ENCODE peak calls at places on chromosome 9, in seven cellular contexts. X is HTR-8/SVneo, L is GM06990, E is M059J, J is GM19239, P is uterus, V is NCI-H2107. M is an unnamed sample.

GRCh38 chr9:130193531-130194405 is 21.6 kb downstream of the NCS1 start:
- DNase-seq in X (no peak), L (no peak), E (no peak), J (no peak), P (no peak), V (no peak), M (no peak)

GRCh38 chr9:88733651-88734470 is 198.9 kb downstream of the NXNL2 start:
- DNase-seq in X (no peak), L (no peak), E (peak; percentile 73), J (no peak), P (no peak), V (no peak), M (no peak)

GRCh38 chr9:120567874-120568273 is 12.1 kb downstream of the CDK5RAP2 start:
- DNase-seq in X (no peak), L (no peak), E (no peak), J (no peak), P (no peak), V (no peak), M (no peak)

GRCh38 chr9:113879318-113879717 is 3.2 kb downstream of the ZNF618 start:
- DNase-seq in X (no peak), L (no peak), E (peak; percentile 49), J (no peak), P (peak; percentile 48), V (no peak), M (no peak)

GRCh38 chr9:88173378-88173999 is 35.2 kb upstream of the SPATA31C2 start:
- DNase-seq in X (peak; percentile 51), L (peak; percentile 14), E (peak; percentile 82), J (no peak), P (no peak), V (no peak), M (peak; percentile 28)

GRCh38 chr9:89817186-89817960 is 212.6 kb downstream of the GADD45G start:
- DNase-seq in X (no peak), L (no peak), E (no peak), J (no peak), P (peak; percentile 38), V (no peak), M (no peak)

GRCh38 chr9:94772654-94773303 is 46.3 kb downstream of the AOPEP start:
- DNase-seq in X (no peak), L (no peak), E (peak; percentile 88), J (no peak), P (no peak), V (peak; percentile 32), M (no peak)

GRCh38 chr9:111715471-111715870 is 54.1 kb downstream of the GNG10 start:
- DNase-seq in X (no peak), L (no peak), E (no peak), J (no peak), P (no peak), V (no peak), M (no peak)

GRCh38 chr9:15813076-15813475 is 260.2 kb downstream of the CCDC171 start:
- DNase-seq in X (no peak), L (no peak), E (no peak), J (no peak), P (no peak), V (no peak), M (no peak)

GRCh38 chr9:130893250-130894101 is 3.1 kb downstream of the QRFP start:
- DNase-seq in X (peak; percentile 13), L (no peak), E (no peak), J (no peak), P (no peak), V (no peak), M (no peak)

GRCh38 chr9:85487872-85488271 is 253.9 kb downstream of the AGTPBP1 start:
- DNase-seq in X (no peak), L (no peak), E (no peak), J (no peak), P (no peak), V (no peak), M (no peak)

GRCh38 chr9:20693068-20693467 is 9.0 kb downstream of the FOCAD start:
- DNase-seq in X (no peak), L (no peak), E (no peak), J (no peak), P (no peak), V (no peak), M (no peak)

GRCh38 chr9:112647596-112647995 is 70.3 kb downstream of the INIP start:
- DNase-seq in X (peak; percentile 10), L (no peak), E (peak; percentile 60), J (no peak), P (no peak), V (no peak), M (no peak)

GRCh38 chr9:108443741-108444140 is 412.0 kb downstream of the ACTL7B start:
- DNase-seq in X (peak; percentile 22), L (no peak), E (peak; percentile 82), J (no peak), P (no peak), V (no peak), M (no peak)

GRCh38 chr9:124349675-124350484 is 65.4 kb downstream of the PSMB7 start:
- DNase-seq in X (no peak), L (peak; percentile 22), E (no peak), J (no peak), P (no peak), V (no peak), M (no peak)

GRCh38 chr9:69171049-69171448 is 3.0 kb upstream of the TJP2 start:
- DNase-seq in X (peak; percentile 32), L (no peak), E (peak; percentile 87), J (no peak), P (no peak), V (no peak), M (no peak)

GRCh38 chr9:75083188-75083976 is 4.6 kb downstream of the NMRK1 start:
- DNase-seq in X (no peak), L (no peak), E (no peak), J (no peak), P (no peak), V (no peak), M (no peak)

GRCh38 chr9:73824671-73825070 is 672.5 kb upstream of the RORB start:
- DNase-seq in X (no peak), L (no peak), E (no peak), J (no peak), P (no peak), V (no peak), M (no peak)

GRCh38 chr9:89923961-89924504 is 319.2 kb downstream of the GADD45G start:
- DNase-seq in X (no peak), L (no peak), E (peak; percentile 74), J (no peak), P (no peak), V (no peak), M (peak; percentile 23)

GRCh38 chr9:16106211-16106610 is 553.4 kb downstream of the CCDC171 start:
- DNase-seq in X (no peak), L (no peak), E (no peak), J (no peak), P (no peak), V (no peak), M (no peak)

GRCh38 chr9:112112519-112112918 is 62.6 kb downstream of the SUSD1 start:
- DNase-seq in X (peak; percentile 40), L (no peak), E (peak; percentile 98), J (no peak), P (no peak), V (no peak), M (no peak)

GRCh38 chr9:116101516-116101915 is 52.1 kb upstream of the PAPPA start:
- DNase-seq in X (no peak), L (no peak), E (peak; percentile 38), J (no peak), P (no peak), V (no peak), M (no peak)

GRCh38 chr9:128245293-128246151 is 30.3 kb downstream of the GOLGA2 start:
- DNase-seq in X (peak; percentile 26), L (no peak), E (peak; percentile 59), J (no peak), P (peak; percentile 68), V (no peak), M (no peak)

GRCh38 chr9:87711857-87712800 is 13.8 kb upstream of the CTSL start:
- DNase-seq in X (no peak), L (no peak), E (peak; percentile 80), J (no peak), P (no peak), V (no peak), M (no peak)

GRCh38 chr9:38149647-38150046 is 80.6 kb upstream of the SHB start:
- DNase-seq in X (no peak), L (no peak), E (peak; percentile 19), J (no peak), P (no peak), V (no peak), M (no peak)

GRCh38 chr9:106534800-106535199 is 328.2 kb upstream of the ZNF462 start:
- DNase-seq in X (no peak), L (no peak), E (no peak), J (no peak), P (no peak), V (no peak), M (no peak)

GRCh38 chr9:111483419-111483861 is 743 bp downstream of the ECPAS start:
- DNase-seq in X (peak; percentile 38), L (no peak), E (no peak), J (peak; percentile 64), P (no peak), V (no peak), M (peak; percentile 84)

GRCh38 chr9:121684381-121685145 is 33.1 kb downstream of the DAB2IP start:
- DNase-seq in X (peak; percentile 26), L (no peak), E (no peak), J (no peak), P (peak; percentile 50), V (no peak), M (peak; percentile 64)

GRCh38 chr9:99176527-99177013 is 45.2 kb downstream of the ALG2 start:
- DNase-seq in X (no peak), L (no peak), E (no peak), J (no peak), P (no peak), V (no peak), M (no peak)

GRCh38 chr9:133114451-133114885 is 6.6 kb downstream of the RALGDS start:
- DNase-seq in X (no peak), L (no peak), E (peak; percentile 92), J (no peak), P (no peak), V (no peak), M (no peak)

GRCh38 chr9:32431940-32432555 is 47.6 kb downstream of the ACO1 start:
- DNase-seq in X (no peak), L (no peak), E (peak; percentile 66), J (no peak), P (peak; percentile 31), V (no peak), M (no peak)

GRCh38 chr9:126883636-126884035 is 23.2 kb downstream of the ZBTB34 start:
- DNase-seq in X (no peak), L (no peak), E (no peak), J (no peak), P (no peak), V (no peak), M (no peak)

M was measured in GM13977.